ENCODE peak calls at places on chromosome 18, in nine cellular contexts. Y is AG08396; C is amygdala; V is HCT116; N is NCI-H510A treated with DMSO at 0.1 percent for 48 hours; P is activated effector memory CD4-positive, alpha-beta T cell treated with Interleukin-2 at 50 U/mL for 16 hours; K is hepatocyte; E is nucleus accumbens; S is activated CD4-positive, alpha-beta T cell treated with anti-CD3 and anti-CD28 coated beads for 24 hours. I is an unnamed sample.

GRCh38 chr18:55821219-55821618 is 233.2 kb upstream of the TCF4 start:
- DNase-seq in S (no peak), E (no peak), V (no peak), Y (peak), P (no peak), N (no peak), K (no peak), C (no peak), I (peak)

GRCh38 chr18:12252061-12252460 is 2.1 kb upstream of the CIDEA start:
- DNase-seq in S (no peak), N (no peak), K (no peak), C (no peak), V (no peak), E (no peak), Y (no peak), P (no peak), I (no peak)

GRCh38 chr18:48798334-48799197 is 152.2 kb downstream of the SMAD7 start:
- DNase-seq in P (no peak), Y (no peak), K (no peak), N (no peak), E (no peak), V (no peak), S (no peak), C (no peak), I (peak)

GRCh38 chr18:57970356-57971095 is 73.5 kb upstream of the NEDD4L start:
- DNase-seq in C (no peak), E (no peak), K (no peak), Y (no peak), P (no peak), V (peak), N (no peak), S (peak), I (no peak)

GRCh38 chr18:43847164-43848091 is 570.1 kb upstream of the SYT4 start:
- DNase-seq in K (no peak), N (no peak), V (no peak), Y (peak), C (no peak), P (no peak), E (no peak), S (no peak), I (no peak)

GRCh38 chr18:22243513-22243912 is 74.1 kb downstream of the GATA6 start:
- DNase-seq in V (no peak), N (no peak), S (no peak), C (no peak), K (no peak), Y (no peak), P (no peak), E (no peak), I (no peak)

GRCh38 chr18:11118051-11118450 is 31.3 kb downstream of the PIEZO2 start:
- DNase-seq in P (no peak), V (no peak), N (no peak), C (no peak), S (no peak), K (no peak), E (no peak), Y (no peak), I (no peak)

GRCh38 chr18:28062446-28062845 is 114.5 kb downstream of the CDH2 start:
- DNase-seq in K (no peak), S (no peak), E (no peak), V (no peak), N (no peak), C (no peak), Y (no peak), P (no peak), I (no peak)

GRCh38 chr18:48019557-48019956 is 89.1 kb upstream of the SMAD2 start:
- DNase-seq in N (no peak), K (no peak), S (no peak), Y (no peak), P (no peak), E (no peak), V (no peak), C (no peak), I (peak)

GRCh38 chr18:40877096-40877495 is 1077.9 kb upstream of the PIK3C3 start:
- DNase-seq in S (no peak), Y (no peak), N (no peak), E (no peak), P (no peak), V (no peak), C (no peak), K (no peak), I (no peak)

GRCh38 chr18:9066817-9067306 is 35.6 kb upstream of the NDUFV2 start:
- DNase-seq in V (no peak), C (no peak), K (no peak), S (no peak), P (no peak), E (no peak), N (no peak), Y (no peak), I (no peak)

GRCh38 chr18:53603281-53603680 is 621.2 kb downstream of the MBD2 start:
- DNase-seq in N (no peak), E (no peak), C (no peak), Y (no peak), S (no peak), P (no peak), V (no peak), K (no peak), I (no peak)

GRCh38 chr18:33440011-33440383 is 524 bp downstream of the CCDC178 start:
- DNase-seq in V (no peak), K (peak), Y (peak), P (no peak), S (no peak), N (peak), E (no peak), C (no peak), I (peak)

GRCh38 chr18:39350916-39351315 is 1785.3 kb upstream of the CELF4 start:
- DNase-seq in C (no peak), N (no peak), E (no peak), P (no peak), K (no peak), S (no peak), Y (no peak), V (no peak), I (no peak)

GRCh38 chr18:51191139-51191717 is 6.3 kb downstream of the MEX3C start:
- DNase-seq in C (no peak), Y (peak), E (no peak), K (no peak), N (no peak), P (no peak), S (no peak), V (no peak), I (no peak)

GRCh38 chr18:29285471-29285870 is 1108.5 kb upstream of the CDH2 start:
- DNase-seq in P (no peak), N (no peak), E (no peak), C (no peak), Y (no peak), V (no peak), S (no peak), K (no peak), I (no peak)

GRCh38 chr18:7830468-7830867 is 263.4 kb downstream of the PTPRM start:
- DNase-seq in V (peak), N (peak), C (no peak), K (no peak), E (no peak), P (no peak), Y (no peak), S (no peak), I (no peak)

GRCh38 chr18:4789506-4789905 is 334.4 kb upstream of the DLGAP1 start:
- DNase-seq in K (no peak), C (no peak), S (no peak), P (no peak), Y (no peak), V (no peak), N (no peak), E (no peak), I (no peak)

GRCh38 chr18:13710460-13710859 is 15.9 kb downstream of the FAM210A start:
- DNase-seq in P (no peak), S (no peak), K (no peak), V (peak), Y (no peak), N (no peak), C (no peak), E (no peak), I (no peak)

GRCh38 chr18:12121175-12122095 is 27.8 kb downstream of the ANKRD62 start:
- DNase-seq in C (no peak), E (no peak), P (no peak), K (peak), V (peak), Y (no peak), N (no peak), S (no peak), I (peak)